ENCODE peak calls at places on chromosomes 11 and 22, in six cellular contexts. One of them, this sample, is unnamed.

GRCh38 chr11:94731921-94732601 is 36.1 kb upstream of the AMOTL1 start:
- DNase-seq in heart left ventricle: peak; percentile 42
- DNase-seq in NCI-H345: peak; percentile 38
- DNase-seq in stimulated activated CD8-positive, alpha-beta memory T cell treated with anti-CD3 and anti-CD28 coated beads, Interleukin-4, amount 100 ng/mL, for 4 hours: no peak
- DNase-seq in GM20000: no peak
- DNase-seq in substantia nigra: no peak
- DNase-seq in this sample: no peak

GRCh38 chr11:12802418-12803085 is 128.3 kb downstream of the TEAD1 start:
- DNase-seq in heart left ventricle: no peak
- DNase-seq in NCI-H345: peak; percentile 99
- DNase-seq in stimulated activated CD8-positive, alpha-beta memory T cell treated with anti-CD3 and anti-CD28 coated beads, Interleukin-4, amount 100 ng/mL, for 4 hours: no peak
- DNase-seq in GM20000: no peak
- DNase-seq in substantia nigra: no peak
- DNase-seq in this sample: peak; percentile 99

GRCh38 chr22:25130462-25130861 is 69.2 kb upstream of the CRYBB3 start:
- DNase-seq in heart left ventricle: no peak
- DNase-seq in NCI-H345: no peak
- DNase-seq in stimulated activated CD8-positive, alpha-beta memory T cell treated with anti-CD3 and anti-CD28 coated beads, Interleukin-4, amount 100 ng/mL, for 4 hours: no peak
- DNase-seq in GM20000: no peak
- DNase-seq in substantia nigra: no peak
- DNase-seq in this sample: no peak

GRCh38 chr11:504053-504993 is 2.7 kb downstream of the RNH1 start:
- DNase-seq in heart left ventricle: no peak
- DNase-seq in NCI-H345: no peak
- DNase-seq in stimulated activated CD8-positive, alpha-beta memory T cell treated with anti-CD3 and anti-CD28 coated beads, Interleukin-4, amount 100 ng/mL, for 4 hours: no peak
- DNase-seq in GM20000: peak; percentile 69
- DNase-seq in substantia nigra: no peak
- DNase-seq in this sample: no peak

GRCh38 chr11:36233226-36233625 is 56.0 kb downstream of the COMMD9 start:
- DNase-seq in heart left ventricle: no peak
- DNase-seq in NCI-H345: peak; percentile 42
- DNase-seq in stimulated activated CD8-positive, alpha-beta memory T cell treated with anti-CD3 and anti-CD28 coated beads, Interleukin-4, amount 100 ng/mL, for 4 hours: no peak
- DNase-seq in GM20000: no peak
- DNase-seq in substantia nigra: no peak
- DNase-seq in this sample: no peak

GRCh38 chr11:1919428-1920127 is at the start of gene TNNT3:
- DNase-seq in heart left ventricle: no peak
- DNase-seq in NCI-H345: no peak
- DNase-seq in stimulated activated CD8-positive, alpha-beta memory T cell treated with anti-CD3 and anti-CD28 coated beads, Interleukin-4, amount 100 ng/mL, for 4 hours: no peak
- DNase-seq in GM20000: peak; percentile 45
- DNase-seq in substantia nigra: no peak
- DNase-seq in this sample: no peak

GRCh38 chr11:68973219-68973618 is 7.6 kb downstream of the MRGPRD start:
- DNase-seq in heart left ventricle: no peak
- DNase-seq in NCI-H345: no peak
- DNase-seq in stimulated activated CD8-positive, alpha-beta memory T cell treated with anti-CD3 and anti-CD28 coated beads, Interleukin-4, amount 100 ng/mL, for 4 hours: no peak
- DNase-seq in GM20000: no peak
- DNase-seq in substantia nigra: no peak
- DNase-seq in this sample: no peak

GRCh38 chr22:20615533-20616450 is 108.4 kb downstream of the MED15 start:
- DNase-seq in heart left ventricle: no peak
- DNase-seq in NCI-H345: no peak
- DNase-seq in stimulated activated CD8-positive, alpha-beta memory T cell treated with anti-CD3 and anti-CD28 coated beads, Interleukin-4, amount 100 ng/mL, for 4 hours: no peak
- DNase-seq in GM20000: no peak
- DNase-seq in substantia nigra: no peak
- DNase-seq in this sample: no peak

GRCh38 chr11:19789840-19790710 is 77.4 kb downstream of the NAV2 start:
- DNase-seq in heart left ventricle: no peak
- DNase-seq in NCI-H345: no peak
- DNase-seq in stimulated activated CD8-positive, alpha-beta memory T cell treated with anti-CD3 and anti-CD28 coated beads, Interleukin-4, amount 100 ng/mL, for 4 hours: no peak
- DNase-seq in GM20000: no peak
- DNase-seq in substantia nigra: no peak
- DNase-seq in this sample: no peak

GRCh38 chr11:2441171-2441570 is 3.1 kb downstream of the TRPM5 start:
- DNase-seq in heart left ventricle: no peak
- DNase-seq in NCI-H345: no peak
- DNase-seq in stimulated activated CD8-positive, alpha-beta memory T cell treated with anti-CD3 and anti-CD28 coated beads, Interleukin-4, amount 100 ng/mL, for 4 hours: no peak
- DNase-seq in GM20000: no peak
- DNase-seq in substantia nigra: no peak
- DNase-seq in this sample: no peak

GRCh38 chr22:35958334-35958733 is 70.3 kb downstream of the RBFOX2 start:
- DNase-seq in heart left ventricle: no peak
- DNase-seq in NCI-H345: no peak
- DNase-seq in stimulated activated CD8-positive, alpha-beta memory T cell treated with anti-CD3 and anti-CD28 coated beads, Interleukin-4, amount 100 ng/mL, for 4 hours: no peak
- DNase-seq in GM20000: no peak
- DNase-seq in substantia nigra: no peak
- DNase-seq in this sample: no peak

GRCh38 chr11:58575377-58576020 is at the start of gene LPXN:
- DNase-seq in heart left ventricle: no peak
- DNase-seq in NCI-H345: no peak
- DNase-seq in stimulated activated CD8-positive, alpha-beta memory T cell treated with anti-CD3 and anti-CD28 coated beads, Interleukin-4, amount 100 ng/mL, for 4 hours: no peak
- DNase-seq in GM20000: peak; percentile 25
- DNase-seq in substantia nigra: no peak
- DNase-seq in this sample: no peak

GRCh38 chr11:48012051-48012391 is 31.7 kb downstream of the PTPRJ start:
- DNase-seq in heart left ventricle: no peak
- DNase-seq in NCI-H345: no peak
- DNase-seq in stimulated activated CD8-positive, alpha-beta memory T cell treated with anti-CD3 and anti-CD28 coated beads, Interleukin-4, amount 100 ng/mL, for 4 hours: no peak
- DNase-seq in GM20000: no peak
- DNase-seq in substantia nigra: no peak
- DNase-seq in this sample: no peak

GRCh38 chr11:35029979-35030378 is 109.0 kb upstream of the CD44 start:
- DNase-seq in heart left ventricle: no peak
- DNase-seq in NCI-H345: no peak
- DNase-seq in stimulated activated CD8-positive, alpha-beta memory T cell treated with anti-CD3 and anti-CD28 coated beads, Interleukin-4, amount 100 ng/mL, for 4 hours: no peak
- DNase-seq in GM20000: peak; percentile 24
- DNase-seq in substantia nigra: no peak
- DNase-seq in this sample: no peak

GRCh38 chr11:75597636-75598035 is 35.6 kb downstream of the SERPINH1 start:
- DNase-seq in heart left ventricle: no peak
- DNase-seq in NCI-H345: peak; percentile 46
- DNase-seq in stimulated activated CD8-positive, alpha-beta memory T cell treated with anti-CD3 and anti-CD28 coated beads, Interleukin-4, amount 100 ng/mL, for 4 hours: no peak
- DNase-seq in GM20000: peak; percentile 62
- DNase-seq in substantia nigra: no peak
- DNase-seq in this sample: peak; percentile 57

GRCh38 chr11:123799438-123799837 is 6.7 kb downstream of the OR6M1 start:
- DNase-seq in heart left ventricle: no peak
- DNase-seq in NCI-H345: no peak
- DNase-seq in stimulated activated CD8-positive, alpha-beta memory T cell treated with anti-CD3 and anti-CD28 coated beads, Interleukin-4, amount 100 ng/mL, for 4 hours: no peak
- DNase-seq in GM20000: no peak
- DNase-seq in substantia nigra: no peak
- DNase-seq in this sample: no peak

GRCh38 chr11:126138636-126139540 is 72.6 kb downstream of the RPUSD4 start:
- DNase-seq in heart left ventricle: no peak
- DNase-seq in NCI-H345: no peak
- DNase-seq in stimulated activated CD8-positive, alpha-beta memory T cell treated with anti-CD3 and anti-CD28 coated beads, Interleukin-4, amount 100 ng/mL, for 4 hours: no peak
- DNase-seq in GM20000: no peak
- DNase-seq in substantia nigra: no peak
- DNase-seq in this sample: no peak

This sample was measured in NCI-H1105.